ENCODE peak calls at places on chromosome 16, in nine cellular contexts. J is tibial artery; X is effector memory CD4-positive, alpha-beta T cell; M is breast epithelium; K is lower leg skin; S is cardiac fibroblast; R is left ventricle myocardium inferior; E is AG09309; O is tibial nerve. Q is an unnamed sample.

GRCh38 chr16:22353188-22353919 is 21.1 kb downstream of the CDR2 start:
- DNase-seq in J (no peak), X (no peak), M (no peak), K (no peak), S (peak; percentile 82), R (no peak), E (peak; percentile 71), O (no peak), Q (no peak)

GRCh38 chr16:58535100-58535499 is 19.8 kb downstream of the SETD6 start:
- DNase-seq in J (no peak), X (no peak), M (no peak), K (no peak), S (no peak), R (no peak), E (no peak), O (no peak), Q (no peak)

GRCh38 chr16:54517181-54517580 is 230.6 kb upstream of the IRX3 start:
- DNase-seq in J (no peak), X (no peak), M (no peak), K (no peak), S (no peak), R (no peak), E (no peak), O (no peak), Q (no peak)

GRCh38 chr16:70693231-70693671 is 7.4 kb upstream of the MTSS2 start:
- DNase-seq in J (peak; percentile 73), X (no peak), M (no peak), K (no peak), S (no peak), R (peak; percentile 64), E (no peak), O (no peak), Q (no peak)

GRCh38 chr16:84179612-84180320 is 7.1 kb downstream of the TAF1C start:
- DNase-seq in J (no peak), X (no peak), M (no peak), K (no peak), S (no peak), R (no peak), E (no peak), O (no peak), Q (no peak)

GRCh38 chr16:87160752-87161337 is 156.3 kb downstream of the C16orf95 start:
- DNase-seq in J (no peak), X (no peak), M (peak; percentile 33), K (no peak), S (no peak), R (no peak), E (no peak), O (no peak), Q (no peak)

GRCh38 chr16:85077039-85077438 is 35.2 kb downstream of the CIBAR2 start:
- DNase-seq in J (no peak), X (no peak), M (no peak), K (no peak), S (no peak), R (no peak), E (no peak), O (no peak), Q (no peak)

GRCh38 chr16:72501739-72502653 is 330.0 kb upstream of the PMFBP1 start:
- DNase-seq in J (peak; percentile 49), X (no peak), M (no peak), K (peak; percentile 15), S (peak; percentile 88), R (peak; percentile 29), E (peak; percentile 46), O (peak; percentile 28), Q (no peak)

GRCh38 chr16:68739964-68740627 is 3.0 kb downstream of the CDH1 start:
- DNase-seq in J (no peak), X (no peak), M (no peak), K (no peak), S (peak; percentile 61), R (no peak), E (no peak), O (no peak), Q (no peak)

GRCh38 chr16:68734782-68735181 is 2.3 kb upstream of the CDH1 start:
- DNase-seq in J (no peak), X (no peak), M (no peak), K (no peak), S (no peak), R (no peak), E (no peak), O (no peak), Q (no peak)

GRCh38 chr16:68736561-68736960 is 531 bp upstream of the CDH1 start:
- DNase-seq in J (no peak), X (no peak), M (no peak), K (no peak), S (no peak), R (no peak), E (no peak), O (no peak), Q (no peak)

GRCh38 chr16:68737730-68738590 is 868 bp downstream of the CDH1 start:
- DNase-seq in J (no peak), X (no peak), M (peak; percentile 70), K (no peak), S (no peak), R (no peak), E (no peak), O (no peak), Q (no peak)

DNA sequence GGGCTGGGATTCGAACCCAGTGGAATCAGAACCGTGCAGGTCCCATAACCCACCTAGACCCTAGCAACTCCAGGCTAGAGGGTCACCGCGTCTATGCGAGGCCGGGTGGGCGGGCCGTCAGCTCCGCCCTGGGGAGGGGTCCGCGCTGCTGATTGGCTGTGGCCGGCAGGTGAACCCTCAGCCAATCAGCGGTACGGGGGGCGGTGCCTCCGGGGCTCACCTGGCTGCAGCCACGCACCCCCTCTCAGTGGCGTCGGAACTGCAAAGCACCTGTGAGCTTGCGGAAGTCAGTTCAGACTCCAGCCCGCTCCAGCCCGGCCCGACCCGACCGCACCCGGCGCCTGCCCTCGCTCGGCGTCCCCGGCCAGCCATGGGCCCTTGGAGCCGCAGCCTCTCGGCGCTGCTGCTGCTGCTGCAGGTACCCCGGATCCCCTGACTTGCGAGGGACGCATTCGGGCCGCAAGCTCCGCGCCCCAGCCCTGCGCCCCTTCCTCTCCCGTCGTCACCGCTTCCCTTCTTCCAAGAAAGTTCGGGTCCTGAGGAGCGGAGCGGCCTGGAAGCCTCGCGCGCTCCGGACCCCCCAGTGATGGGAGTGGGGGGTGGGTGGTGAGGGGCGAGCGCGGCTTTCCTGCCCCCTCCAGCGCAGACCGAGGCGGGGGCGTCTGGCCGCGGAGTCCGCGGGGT is at the start of gene CDH1:
- DNase-seq in J (no peak), X (no peak), M (peak; percentile 94), K (peak; percentile 71), S (no peak), R (no peak), E (no peak), O (no peak), Q (no peak)
- H3K4me3 ChIP-seq in J (no peak within 1 kb of the TSS), X (peak within 1 kb of the TSS; percentile 22), M (peak within 1 kb of the TSS; percentile 86), K (peak within 1 kb of the TSS; percentile 40), S (no peak within 1 kb of the TSS), R (peak within 1 kb of the TSS; percentile 43), E (no peak within 1 kb of the TSS), O (peak within 1 kb of the TSS; percentile 33), Q (peak within 1 kb of the TSS; percentile 59)

DNA sequence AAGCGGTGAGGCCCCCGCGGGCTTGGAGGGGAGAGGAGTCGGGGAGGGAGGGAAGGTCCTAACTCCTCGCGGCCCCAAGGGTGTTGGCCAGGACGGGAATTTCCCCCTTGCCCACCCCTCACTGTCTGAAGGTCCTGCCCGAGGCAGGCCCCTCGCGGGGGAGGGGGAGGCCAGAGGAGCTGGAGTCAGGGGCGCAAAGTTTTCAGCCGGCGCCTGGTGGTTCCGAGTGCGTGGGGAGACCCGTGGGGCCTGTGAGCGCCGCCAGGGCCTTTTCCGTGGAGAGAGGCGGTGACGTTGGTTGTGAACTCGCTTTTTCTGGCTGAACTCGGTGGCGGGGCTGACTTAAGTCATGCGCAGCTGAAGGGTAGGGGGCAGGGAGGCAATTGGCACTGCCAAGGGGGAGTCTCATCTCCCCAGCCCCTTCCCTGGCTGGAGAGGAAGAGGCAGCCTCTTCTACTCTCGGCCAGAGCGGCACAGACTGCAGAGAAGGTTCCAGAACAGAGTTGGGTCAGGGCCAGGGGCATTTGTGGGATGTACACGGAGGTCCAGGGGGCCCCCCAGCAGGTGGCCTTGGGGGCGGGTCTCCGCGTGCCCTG is 1.5 kb downstream of the CACNA1H start:
- DNase-seq in J (peak; percentile 41), X (no peak), M (no peak), K (no peak), S (peak; percentile 39), R (no peak), E (no peak), O (no peak), Q (no peak)
- H3K4me3 ChIP-seq in J (peak overlapping the region; percentile 71), X (no peak overlapping the region), M (peak overlapping the region; percentile 35), K (no peak overlapping the region), S (peak overlapping the region; percentile 47), R (peak overlapping the region; percentile 60), E (no peak overlapping the region), O (no peak overlapping the region), Q (peak overlapping the region; percentile 83)

GRCh38 chr16:14308357-14308723 is 237.2 kb downstream of the MRTFB start:
- DNase-seq in J (no peak), X (no peak), M (no peak), K (no peak), S (no peak), R (no peak), E (no peak), O (no peak), Q (no peak)
- H3K4me3 ChIP-seq in J (peak overlapping the region; percentile 37), X (no peak overlapping the region), M (no peak overlapping the region), K (no peak overlapping the region), S (no peak overlapping the region), R (peak overlapping the region; percentile 27), E (no peak overlapping the region), O (no peak overlapping the region), Q (peak overlapping the region; percentile 51)

GRCh38 chr16:28495795-28496749 is 1.6 kb downstream of the APOBR start:
- DNase-seq in J (no peak), X (no peak), M (no peak), K (no peak), S (no peak), R (no peak), E (no peak), O (no peak), Q (no peak)

GRCh38 chr16:28496844-28497243 is 2.4 kb downstream of the APOBR start:
- DNase-seq in J (no peak), X (no peak), M (no peak), K (no peak), S (no peak), R (no peak), E (no peak), O (no peak), Q (no peak)

GRCh38 chr16:28497386-28497785 is 2.9 kb downstream of the APOBR start:
- DNase-seq in J (no peak), X (no peak), M (no peak), K (no peak), S (no peak), R (no peak), E (no peak), O (no peak), Q (no peak)

GRCh38 chr16:28494141-28494851 is at the start of gene APOBR:
- DNase-seq in J (peak; percentile 44), X (peak; percentile 90), M (peak; percentile 30), K (peak; percentile 44), S (no peak), R (peak; percentile 30), E (no peak), O (no peak), Q (no peak)

DNA sequence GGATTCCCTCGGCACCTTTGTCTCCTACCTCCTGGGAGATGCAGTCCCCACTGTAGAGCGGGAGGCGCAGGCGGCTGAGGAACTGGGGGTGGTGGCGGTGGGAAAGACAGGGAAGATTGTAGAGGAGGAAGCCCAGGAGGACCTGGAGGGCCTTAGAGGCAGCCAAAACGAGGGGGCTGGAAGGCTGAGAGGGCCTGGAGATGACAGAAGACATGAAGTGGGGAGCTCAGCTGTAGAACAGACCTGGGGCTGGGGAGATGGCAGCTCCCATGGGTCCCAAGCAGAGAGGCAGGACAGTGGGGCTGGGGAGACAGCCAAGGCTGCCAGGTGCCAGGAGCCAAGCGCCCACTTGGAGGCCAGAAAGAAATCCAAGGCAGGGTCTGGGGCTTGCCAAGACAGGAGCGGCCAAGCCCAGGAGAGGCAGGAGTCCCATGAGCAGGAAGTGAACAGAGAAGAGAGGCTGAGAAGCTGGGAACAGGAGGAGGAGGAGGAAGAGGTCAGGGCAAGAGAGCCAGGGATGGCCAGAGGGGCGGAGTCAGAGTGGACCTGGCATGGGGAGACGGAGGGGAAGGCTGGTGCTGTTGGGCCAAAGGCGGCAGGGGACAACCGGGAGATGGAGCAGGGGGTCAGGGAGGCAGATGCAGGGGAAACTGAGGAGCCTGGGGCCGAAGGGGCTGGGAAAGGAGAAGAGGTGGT is 803 bp downstream of the APOBR start:
- DNase-seq in J (no peak), X (no peak), M (no peak), K (no peak), S (no peak), R (no peak), E (no peak), O (no peak), Q (no peak)
- H3K4me3 ChIP-seq in J (peak overlapping the region; percentile 12), X (peak overlapping the region; percentile 56), M (peak overlapping the region; percentile 22), K (no peak overlapping the region), S (no peak overlapping the region), R (peak overlapping the region; percentile 44), E (no peak overlapping the region), O (peak overlapping the region; percentile 23), Q (peak overlapping the region; percentile 30)

Q was measured in coronary artery.